ENCODE peak calls at places on chromosome 11, in six cellular contexts. One of them, this sample, is unnamed.

GRCh38 chr11:111450480-111451320 is 61.5 kb downstream of the BTG4 start:
- DNase-seq in right cardiac atrium: no peak
- DNase-seq in HCT116: no peak
- DNase-seq in aorta: no peak
- DNase-seq in fibroblast of lung: no peak
- DNase-seq in lower lobe of right lung: no peak
- DNase-seq in this sample: no peak

GRCh38 chr11:72333657-72334056 is 89.7 kb upstream of the PHOX2A start:
- DNase-seq in right cardiac atrium: no peak
- DNase-seq in HCT116: no peak
- DNase-seq in aorta: peak
- DNase-seq in fibroblast of lung: peak
- DNase-seq in lower lobe of right lung: no peak
- DNase-seq in this sample: no peak

GRCh38 chr11:36352919-36353318 is 56.8 kb downstream of the PRR5L start:
- DNase-seq in right cardiac atrium: no peak
- DNase-seq in HCT116: no peak
- DNase-seq in aorta: no peak
- DNase-seq in fibroblast of lung: no peak
- DNase-seq in lower lobe of right lung: no peak
- DNase-seq in this sample: no peak

GRCh38 chr11:46065681-46066080 is 55.6 kb downstream of the PHF21A start:
- DNase-seq in right cardiac atrium: no peak
- DNase-seq in HCT116: no peak
- DNase-seq in aorta: no peak
- DNase-seq in fibroblast of lung: no peak
- DNase-seq in lower lobe of right lung: no peak
- DNase-seq in this sample: no peak

GRCh38 chr11:133922078-133922870 is 34.5 kb downstream of the IGSF9B start:
- DNase-seq in right cardiac atrium: no peak
- DNase-seq in HCT116: no peak
- DNase-seq in aorta: no peak
- DNase-seq in fibroblast of lung: no peak
- DNase-seq in lower lobe of right lung: no peak
- DNase-seq in this sample: no peak

GRCh38 chr11:126331286-126331685 is 24.2 kb upstream of the ST3GAL4 start:
- DNase-seq in right cardiac atrium: no peak
- DNase-seq in HCT116: no peak
- DNase-seq in aorta: peak
- DNase-seq in fibroblast of lung: no peak
- DNase-seq in lower lobe of right lung: no peak
- DNase-seq in this sample: no peak

GRCh38 chr11:64989416-64989815 is 7.4 kb downstream of the BATF2 start:
- DNase-seq in right cardiac atrium: no peak
- DNase-seq in HCT116: no peak
- DNase-seq in aorta: no peak
- DNase-seq in fibroblast of lung: no peak
- DNase-seq in lower lobe of right lung: no peak
- DNase-seq in this sample: no peak

GRCh38 chr11:111939836-111940604 is 2.9 kb downstream of the DIXDC1 start:
- DNase-seq in right cardiac atrium: no peak
- DNase-seq in HCT116: no peak
- DNase-seq in aorta: no peak
- DNase-seq in fibroblast of lung: peak
- DNase-seq in lower lobe of right lung: no peak
- DNase-seq in this sample: no peak

GRCh38 chr11:67409261-67409666 is 5.4 kb downstream of the TBC1D10C start:
- DNase-seq in right cardiac atrium: no peak
- DNase-seq in HCT116: no peak
- DNase-seq in aorta: no peak
- DNase-seq in fibroblast of lung: no peak
- DNase-seq in lower lobe of right lung: no peak
- DNase-seq in this sample: no peak

GRCh38 chr11:96211433-96211832 is 131.6 kb downstream of the MAML2 start:
- DNase-seq in right cardiac atrium: no peak
- DNase-seq in HCT116: no peak
- DNase-seq in aorta: no peak
- DNase-seq in fibroblast of lung: no peak
- DNase-seq in lower lobe of right lung: no peak
- DNase-seq in this sample: no peak

GRCh38 chr11:62459080-62459479 is 40.2 kb downstream of the SCGB1A1 start:
- DNase-seq in right cardiac atrium: no peak
- DNase-seq in HCT116: no peak
- DNase-seq in aorta: no peak
- DNase-seq in fibroblast of lung: peak
- DNase-seq in lower lobe of right lung: no peak
- DNase-seq in this sample: no peak

GRCh38 chr11:548700-549603 is 11.6 kb downstream of the LMNTD2 start:
- DNase-seq in right cardiac atrium: peak
- DNase-seq in HCT116: no peak
- DNase-seq in aorta: no peak
- DNase-seq in fibroblast of lung: no peak
- DNase-seq in lower lobe of right lung: no peak
- DNase-seq in this sample: no peak

GRCh38 chr11:122851366-122852011 is 13.2 kb downstream of the CRTAM start:
- DNase-seq in right cardiac atrium: no peak
- DNase-seq in HCT116: no peak
- DNase-seq in aorta: no peak
- DNase-seq in fibroblast of lung: no peak
- DNase-seq in lower lobe of right lung: no peak
- DNase-seq in this sample: no peak

GRCh38 chr11:46711288-46711687 is 7.7 kb upstream of the F2 start:
- DNase-seq in right cardiac atrium: no peak
- DNase-seq in HCT116: no peak
- DNase-seq in aorta: no peak
- DNase-seq in fibroblast of lung: peak
- DNase-seq in lower lobe of right lung: no peak
- DNase-seq in this sample: no peak

GRCh38 chr11:83071641-83072591 is at the start of gene RAB30:
- DNase-seq in right cardiac atrium: peak
- DNase-seq in HCT116: peak
- DNase-seq in aorta: peak
- DNase-seq in fibroblast of lung: peak
- DNase-seq in lower lobe of right lung: peak
- DNase-seq in this sample: peak

GRCh38 chr11:35907648-35908431 is 36.0 kb upstream of the LDLRAD3 start:
- DNase-seq in right cardiac atrium: no peak
- DNase-seq in HCT116: peak
- DNase-seq in aorta: no peak
- DNase-seq in fibroblast of lung: peak
- DNase-seq in lower lobe of right lung: no peak
- DNase-seq in this sample: no peak

GRCh38 chr11:35394941-35395340 is 24.4 kb downstream of the SLC1A2 start:
- DNase-seq in right cardiac atrium: no peak
- DNase-seq in HCT116: no peak
- DNase-seq in aorta: no peak
- DNase-seq in fibroblast of lung: no peak
- DNase-seq in lower lobe of right lung: no peak
- DNase-seq in this sample: no peak

GRCh38 chr11:18383388-18384156 is 10.8 kb upstream of the LDHA start:
- DNase-seq in right cardiac atrium: peak
- DNase-seq in HCT116: peak
- DNase-seq in aorta: peak
- DNase-seq in fibroblast of lung: peak
- DNase-seq in lower lobe of right lung: peak
- DNase-seq in this sample: peak

GRCh38 chr11:77557553-77557952 is 32.2 kb upstream of the AQP11 start:
- DNase-seq in right cardiac atrium: no peak
- DNase-seq in HCT116: no peak
- DNase-seq in aorta: no peak
- DNase-seq in fibroblast of lung: peak
- DNase-seq in lower lobe of right lung: no peak
- DNase-seq in this sample: no peak

GRCh38 chr11:44726278-44727113 is at the start of gene TSPAN18:
- DNase-seq in right cardiac atrium: peak
- DNase-seq in HCT116: no peak
- DNase-seq in aorta: no peak
- DNase-seq in fibroblast of lung: no peak
- DNase-seq in lower lobe of right lung: no peak
- DNase-seq in this sample: no peak

GRCh38 chr11:86176165-86176884 is 68.2 kb upstream of the EED start:
- DNase-seq in right cardiac atrium: no peak
- DNase-seq in HCT116: no peak
- DNase-seq in aorta: no peak
- DNase-seq in fibroblast of lung: peak
- DNase-seq in lower lobe of right lung: no peak
- DNase-seq in this sample: no peak

GRCh38 chr11:122653911-122654310 is 1.6 kb upstream of the UBASH3B start:
- DNase-seq in right cardiac atrium: no peak
- DNase-seq in HCT116: no peak
- DNase-seq in aorta: no peak
- DNase-seq in fibroblast of lung: peak
- DNase-seq in lower lobe of right lung: no peak
- DNase-seq in this sample: no peak

GRCh38 chr11:13260963-13261599 is 16.5 kb upstream of the BMAL1 start:
- DNase-seq in right cardiac atrium: peak
- DNase-seq in HCT116: no peak
- DNase-seq in aorta: peak
- DNase-seq in fibroblast of lung: peak
- DNase-seq in lower lobe of right lung: no peak
- DNase-seq in this sample: no peak

GRCh38 chr11:132430352-132431091 is 1060.1 kb downstream of the NTM start:
- DNase-seq in right cardiac atrium: peak
- DNase-seq in HCT116: no peak
- DNase-seq in aorta: no peak
- DNase-seq in fibroblast of lung: peak
- DNase-seq in lower lobe of right lung: no peak
- DNase-seq in this sample: no peak

GRCh38 chr11:36227044-36227443 is 62.2 kb downstream of the COMMD9 start:
- DNase-seq in right cardiac atrium: no peak
- DNase-seq in HCT116: no peak
- DNase-seq in aorta: no peak
- DNase-seq in fibroblast of lung: no peak
- DNase-seq in lower lobe of right lung: no peak
- DNase-seq in this sample: no peak

GRCh38 chr11:33402066-33402465 is 144.9 kb downstream of the HIPK3 start:
- DNase-seq in right cardiac atrium: no peak
- DNase-seq in HCT116: no peak
- DNase-seq in aorta: no peak
- DNase-seq in fibroblast of lung: no peak
- DNase-seq in lower lobe of right lung: no peak
- DNase-seq in this sample: no peak

GRCh38 chr11:131504199-131504949 is 134.0 kb downstream of the NTM start:
- DNase-seq in right cardiac atrium: no peak
- DNase-seq in HCT116: no peak
- DNase-seq in aorta: no peak
- DNase-seq in fibroblast of lung: no peak
- DNase-seq in lower lobe of right lung: no peak
- DNase-seq in this sample: peak

GRCh38 chr11:96899971-96900370 is 510.2 kb downstream of the JRKL start:
- DNase-seq in right cardiac atrium: no peak
- DNase-seq in HCT116: no peak
- DNase-seq in aorta: no peak
- DNase-seq in fibroblast of lung: no peak
- DNase-seq in lower lobe of right lung: no peak
- DNase-seq in this sample: no peak

GRCh38 chr11:61947486-61948210 is 2.5 kb upstream of the BEST1 start:
- DNase-seq in right cardiac atrium: peak
- DNase-seq in HCT116: peak
- DNase-seq in aorta: peak
- DNase-seq in fibroblast of lung: peak
- DNase-seq in lower lobe of right lung: peak
- DNase-seq in this sample: peak

GRCh38 chr11:69253028-69253427 is 40.9 kb upstream of the MYEOV start:
- DNase-seq in right cardiac atrium: no peak
- DNase-seq in HCT116: peak
- DNase-seq in aorta: no peak
- DNase-seq in fibroblast of lung: peak
- DNase-seq in lower lobe of right lung: no peak
- DNase-seq in this sample: no peak
- H3K27ac ChIP-seq in right cardiac atrium: no peak
- H3K27ac ChIP-seq in HCT116: no peak
- H3K27ac ChIP-seq in aorta: no peak
- H3K27ac ChIP-seq in fibroblast of lung: no peak
- H3K27ac ChIP-seq in lower lobe of right lung: no peak
- H3K27ac ChIP-seq in this sample: no peak

GRCh38 chr11:5631426-5631825 is 6.6 kb downstream of the TRIM34 start:
- DNase-seq in right cardiac atrium: no peak
- DNase-seq in HCT116: no peak
- DNase-seq in aorta: no peak
- DNase-seq in fibroblast of lung: no peak
- DNase-seq in lower lobe of right lung: no peak
- DNase-seq in this sample: no peak
- H3K27ac ChIP-seq in right cardiac atrium: no peak
- H3K27ac ChIP-seq in HCT116: no peak
- H3K27ac ChIP-seq in aorta: no peak
- H3K27ac ChIP-seq in fibroblast of lung: no peak
- H3K27ac ChIP-seq in lower lobe of right lung: no peak
- H3K27ac ChIP-seq in this sample: no peak

DNA sequence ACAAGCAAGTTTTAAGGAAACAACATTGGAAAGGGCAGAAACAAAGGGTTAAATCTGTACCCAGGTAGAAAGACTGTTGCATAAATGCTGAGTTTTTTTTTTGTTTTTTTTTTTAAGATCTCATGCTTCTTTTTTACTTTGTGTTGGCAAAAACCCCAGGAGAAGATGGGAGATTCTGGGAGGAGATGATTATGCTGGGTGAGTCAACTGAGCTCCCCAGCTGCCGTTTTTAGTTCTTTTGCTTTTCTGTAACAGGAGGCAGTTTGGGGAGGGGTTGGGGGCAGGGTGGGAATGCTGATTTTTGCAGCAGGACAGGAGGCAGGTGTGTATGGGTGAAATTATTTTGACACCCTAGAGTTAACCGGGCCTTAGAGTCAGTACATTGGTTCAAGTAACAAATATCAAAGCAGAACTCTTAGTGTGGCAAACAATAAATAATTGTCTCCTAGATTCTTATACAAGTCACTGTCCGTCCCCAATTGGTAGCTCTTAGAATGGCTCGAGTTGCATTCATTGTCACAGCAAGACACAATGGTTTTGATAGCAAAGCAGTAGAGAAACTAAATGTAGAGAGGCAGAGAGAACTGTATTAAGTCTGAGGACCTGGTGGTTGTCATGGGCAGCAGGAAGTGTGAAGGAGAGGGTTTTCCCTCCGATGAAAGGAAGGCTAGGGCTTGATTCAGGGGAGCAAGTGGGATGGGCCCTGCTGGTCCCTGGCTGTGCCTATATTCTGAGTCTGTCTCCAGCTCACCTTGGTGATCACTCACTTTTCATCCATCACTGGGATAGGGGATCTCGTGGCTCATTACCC is 36.7 kb downstream of the RCOR2 start:
- DNase-seq in right cardiac atrium: no peak
- DNase-seq in HCT116: no peak
- DNase-seq in aorta: no peak
- DNase-seq in fibroblast of lung: peak
- DNase-seq in lower lobe of right lung: no peak
- DNase-seq in this sample: no peak
- H3K27ac ChIP-seq in right cardiac atrium: no peak
- H3K27ac ChIP-seq in HCT116: no peak
- H3K27ac ChIP-seq in aorta: no peak
- H3K27ac ChIP-seq in fibroblast of lung: peak
- H3K27ac ChIP-seq in lower lobe of right lung: no peak
- H3K27ac ChIP-seq in this sample: peak

DNA sequence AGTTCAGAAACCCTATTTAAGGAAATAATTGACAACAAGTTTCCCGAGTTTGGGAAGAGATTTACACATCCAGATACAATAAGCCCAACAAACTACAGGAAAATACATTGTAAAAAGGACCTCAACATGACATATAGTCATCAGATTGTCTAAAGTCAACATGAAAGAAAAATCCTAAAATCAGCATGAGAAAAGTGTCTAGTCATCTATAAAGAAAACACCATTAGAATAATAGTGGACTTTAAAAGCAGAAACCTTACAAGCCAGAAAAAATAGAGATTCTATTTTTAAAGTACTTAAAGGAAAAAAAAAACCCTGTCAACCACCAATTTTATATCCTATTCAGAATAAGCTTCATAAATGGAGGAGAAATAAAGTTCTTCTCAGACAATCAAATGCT is 1.4 kb upstream of the OR5B2 start:
- DNase-seq in right cardiac atrium: no peak
- DNase-seq in HCT116: no peak
- DNase-seq in aorta: no peak
- DNase-seq in fibroblast of lung: no peak
- DNase-seq in lower lobe of right lung: no peak
- DNase-seq in this sample: no peak
- H3K27ac ChIP-seq in right cardiac atrium: no peak
- H3K27ac ChIP-seq in HCT116: no peak
- H3K27ac ChIP-seq in aorta: no peak
- H3K27ac ChIP-seq in fibroblast of lung: no peak
- H3K27ac ChIP-seq in lower lobe of right lung: no peak
- H3K27ac ChIP-seq in this sample: no peak

This sample was measured in caudate nucleus.